ENCODE peak calls at places on chromosomes 4 and X, in seven cellular contexts. V is fibroblast of the aortic adventitia, M is ovary, D is cardiac fibroblast, C is AG10803, K is PC-3, Z is fibroblast of pulmonary artery. P is an unnamed sample.

GRCh38 chrX:51641421-51642021 is 22.8 kb upstream of the CENPVL3 start:
- DNase-seq in V (peak), M (no peak), Z (peak), K (peak), D (peak), C (peak), P (peak)

GRCh38 chr4:45102716-45103115 is 376.4 kb upstream of the GNPDA2 start:
- DNase-seq in D (no peak), C (no peak), K (no peak), M (no peak), V (no peak), Z (no peak), P (no peak)

GRCh38 chrX:46791927-46792825 is 33.3 kb upstream of the SLC9A7 start:
- DNase-seq in K (peak), Z (peak), C (peak), D (peak), V (peak), M (no peak), P (peak)

GRCh38 chr4:66688674-66689073 is 856.6 kb downstream of the CENPC start:
- DNase-seq in K (peak), C (peak), Z (peak), M (no peak), V (peak), D (peak), P (peak)

GRCh38 chrX:96538104-96538725 is 146.4 kb upstream of the DIAPH2 start:
- DNase-seq in D (no peak), M (no peak), K (peak), V (peak), Z (no peak), C (no peak), P (no peak)

GRCh38 chr4:153421980-153422379 is 44.2 kb upstream of the TMEM131L start:
- DNase-seq in V (no peak), Z (no peak), K (no peak), M (no peak), C (no peak), D (no peak), P (no peak)

GRCh38 chr4:6687947-6688878 is 5.5 kb upstream of the S100P start:
- DNase-seq in Z (no peak), M (no peak), D (no peak), K (peak), V (no peak), C (no peak), P (no peak)

GRCh38 chr4:1300466-1301455 is 11.1 kb downstream of the MAEA start:
- DNase-seq in C (peak), Z (peak), K (no peak), D (peak), M (no peak), V (peak), P (peak)

GRCh38 chrX:38409289-38409688 is 56.9 kb downstream of the OTC start:
- DNase-seq in K (no peak), D (no peak), V (no peak), C (no peak), Z (no peak), M (no peak), P (no peak)

GRCh38 chrX:17860179-17860780 is 818 bp downstream of the RAI2 start:
- DNase-seq in K (no peak), V (peak), Z (no peak), M (peak), D (peak), C (peak), P (no peak)

GRCh38 chrX:71103110-71103983 is 3.2 kb downstream of the CXorf65 start:
- DNase-seq in V (no peak), C (no peak), Z (no peak), M (no peak), K (no peak), D (no peak), P (no peak)

GRCh38 chrX:37462346-37462745 is 109.1 kb upstream of the LANCL3 start:
- DNase-seq in D (no peak), V (no peak), C (no peak), M (no peak), K (no peak), Z (no peak), P (no peak)

GRCh38 chr4:30380404-30380998 is 339.7 kb upstream of the PCDH7 start:
- DNase-seq in D (peak), M (no peak), Z (peak), C (peak), V (peak), K (peak), P (peak)

GRCh38 chrX:37685452-37686347 is at the start of gene XK:
- DNase-seq in K (peak), V (peak), C (no peak), Z (peak), M (peak), D (peak), P (peak)

GRCh38 chr4:124144302-124144701 is 568.2 kb downstream of the ANKRD50 start:
- DNase-seq in C (peak), D (peak), Z (no peak), K (no peak), V (peak), M (no peak), P (peak)

GRCh38 chr4:137700072-137700471 is 167.8 kb upstream of the PCDH18 start:
- DNase-seq in V (peak), K (no peak), Z (peak), D (peak), M (no peak), C (no peak), P (peak)

GRCh38 chrX:19863237-19864223 is 23.9 kb downstream of the SH3KBP1 start:
- DNase-seq in V (no peak), M (no peak), K (no peak), C (peak), D (no peak), Z (peak), P (peak)

GRCh38 chr4:176540814-176541213 is 221.0 kb downstream of the SPCS3 start:
- DNase-seq in Z (peak), C (no peak), D (no peak), K (no peak), V (no peak), M (no peak), P (no peak)

GRCh38 chrX:72180539-72180938 is 1.0 kb upstream of the PIN4 start:
- DNase-seq in D (no peak), M (no peak), C (no peak), Z (no peak), K (no peak), V (no peak), P (no peak)

GRCh38 chr4:77454858-77455257 is 150.8 kb upstream of the CXCL13 start:
- DNase-seq in K (peak), C (no peak), D (no peak), Z (peak), V (peak), M (no peak), P (peak)

GRCh38 chrX:153600032-153600373 is 1.1 kb upstream of the CCNQ start:
- DNase-seq in M (no peak), V (peak), Z (peak), C (peak), K (no peak), D (peak), P (no peak)

GRCh38 chrX:28981952-28982351 is 394.7 kb downstream of the IL1RAPL1 start:
- DNase-seq in M (no peak), D (no peak), K (no peak), Z (no peak), V (no peak), C (no peak), P (no peak)

GRCh38 chr4:128322986-128323385 is 35.4 kb upstream of the PGRMC2 start:
- DNase-seq in K (peak), V (peak), M (no peak), Z (peak), C (peak), D (peak), P (peak)

GRCh38 chrX:124518888-124519287 is 172.5 kb downstream of the SH2D1A start:
- DNase-seq in V (no peak), Z (peak), M (no peak), C (peak), K (peak), D (no peak), P (peak)

GRCh38 chr4:54082168-54082567 is 17.8 kb upstream of the CHIC2 start:
- DNase-seq in D (peak), V (peak), Z (peak), M (no peak), C (peak), K (peak), P (peak)

GRCh38 chr4:84279678-84280077 is 219.4 kb downstream of the NKX6-1 start:
- DNase-seq in K (peak), M (no peak), D (no peak), Z (no peak), C (peak), V (peak), P (no peak)

GRCh38 chr4:119206178-119206577 is 6.3 kb upstream of the USP53 start:
- DNase-seq in V (peak), Z (no peak), M (no peak), K (no peak), C (no peak), D (peak), P (no peak)
- H3K4me3 ChIP-seq in V (no peak), Z (no peak), M (no peak), K (no peak), C (no peak), D (no peak), P (no peak)

GRCh38 chr4:94635172-94635571 is 122.6 kb upstream of the BMPR1B start:
- DNase-seq in C (peak), M (no peak), K (peak), Z (peak), D (peak), V (peak), P (peak)
- TF ChIP-seq CTCF in C (no peak), M (no peak), K (no peak), Z (no peak), D (no peak), V (no peak), P (no peak)

GRCh38 chrX:13197961-13198761 is 121.7 kb downstream of the ATXN3L start:
- DNase-seq in Z (no peak), D (no peak), C (no peak), M (no peak), K (peak), V (no peak), P (no peak)
- H3K4me3 ChIP-seq in Z (no peak), D (no peak), C (no peak), M (no peak), K (no peak), V (no peak), P (no peak)

GRCh38 chr4:183718876-183719275 is 59.8 kb downstream of the TRAPPC11 start:
- DNase-seq in M (no peak), D (no peak), V (no peak), K (no peak), Z (no peak), C (no peak), P (no peak)

GRCh38 chr4:183716302-183716701 is 57.2 kb downstream of the TRAPPC11 start:
- DNase-seq in K (peak), V (no peak), Z (no peak), M (no peak), C (no peak), D (no peak), P (no peak)

GRCh38 chr4:183723561-183724228 is 64.6 kb downstream of the TRAPPC11 start:
- DNase-seq in K (no peak), M (no peak), D (no peak), V (no peak), C (no peak), Z (no peak), P (no peak)

GRCh38 chr4:183722738-183723560 is 63.9 kb downstream of the TRAPPC11 start:
- DNase-seq in Z (peak), D (peak), M (peak), K (peak), V (peak), C (peak), P (peak)

DNA sequence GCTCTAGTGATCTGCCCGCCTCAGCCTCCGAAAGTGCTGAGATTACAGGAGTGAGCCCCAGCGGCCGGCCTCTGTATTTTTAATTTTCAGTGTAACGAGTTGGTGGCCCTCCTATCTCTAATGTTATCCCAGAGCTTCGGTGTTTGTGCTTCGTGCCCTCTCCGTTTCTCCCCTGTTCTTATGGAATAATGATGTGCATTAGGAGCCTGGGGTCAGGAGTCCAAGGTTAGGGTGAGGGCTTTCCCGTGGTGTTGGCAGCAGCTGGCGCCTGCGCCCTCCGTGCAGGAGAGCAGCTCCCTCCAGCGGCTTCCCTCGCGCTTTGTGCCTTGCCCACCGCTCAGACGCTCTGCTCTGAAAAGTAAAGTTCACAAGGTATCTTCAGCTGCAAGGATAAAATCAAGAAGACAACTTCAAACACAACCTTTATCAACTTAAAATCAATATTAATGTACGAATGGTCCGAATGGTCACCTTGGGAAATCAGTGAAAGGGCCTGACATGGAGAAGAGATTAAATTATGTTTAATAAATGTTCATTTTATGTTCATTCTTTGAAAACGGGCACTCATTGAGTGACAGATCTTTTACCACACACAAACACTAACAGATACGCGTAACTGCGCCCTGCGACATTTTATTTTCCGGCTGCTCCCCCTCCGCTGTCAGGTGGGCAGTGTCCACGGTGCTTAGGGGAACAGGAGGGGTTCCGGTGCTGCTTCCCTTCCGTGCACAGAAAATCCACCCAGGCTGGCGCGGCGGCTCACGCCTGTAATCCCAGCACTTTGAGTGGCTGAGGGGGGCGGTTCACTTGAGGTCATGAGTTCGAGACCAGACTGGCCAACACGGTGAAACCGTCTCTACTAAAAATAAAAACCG is 62.4 kb downstream of the TRAPPC11 start:
- DNase-seq in V (peak), Z (peak), D (peak), C (peak), K (no peak), M (peak), P (peak)
- TF ChIP-seq CTCF in V (peak), Z (peak), D (peak), C (peak), K (no peak), M (peak), P (peak)

GRCh38 chr4:145101091-145101490 is 3.0 kb downstream of the ABCE1 start:
- DNase-seq in D (peak), Z (no peak), V (peak), C (no peak), K (no peak), M (no peak), P (peak)

GRCh38 chr4:145099653-145100052 is 1.5 kb downstream of the ABCE1 start:
- DNase-seq in D (peak), K (peak), Z (peak), C (peak), M (no peak), V (peak), P (no peak)

GRCh38 chr4:145103496-145103895 is 5.4 kb downstream of the ABCE1 start:
- DNase-seq in Z (no peak), V (no peak), M (no peak), D (no peak), K (no peak), C (no peak), P (no peak)

GRCh38 chr4:145098675-145099037 is 545 bp downstream of the ABCE1 start:
- DNase-seq in D (peak), C (peak), K (peak), Z (peak), M (no peak), V (peak), P (peak)

DNA sequence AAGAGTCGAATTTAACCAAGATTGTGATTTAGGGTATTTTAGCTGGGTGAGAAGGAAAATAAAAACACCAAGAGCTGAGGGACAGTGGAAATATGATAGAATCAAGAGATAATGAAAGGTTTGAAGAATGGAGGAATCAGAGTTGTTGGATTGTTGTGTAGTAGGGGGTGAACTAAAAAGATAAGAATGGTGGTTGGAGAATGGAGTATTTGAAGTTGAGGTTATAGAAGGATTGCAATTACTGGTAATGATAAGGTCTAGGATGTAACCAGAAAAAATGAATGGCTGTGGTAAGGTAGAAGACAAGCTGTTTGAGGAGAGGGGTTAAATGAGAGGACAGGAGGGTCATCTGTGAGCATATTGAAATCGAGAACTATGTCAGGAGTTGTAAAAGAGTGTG is 4.5 kb downstream of the ABCE1 start:
- DNase-seq in C (no peak), V (no peak), Z (no peak), D (no peak), M (no peak), K (no peak), P (no peak)
- H3K4me3 ChIP-seq in C (no peak), V (no peak), Z (no peak), D (no peak), M (no peak), K (no peak), P (no peak)

GRCh38 chrX:105975382-105975781 is 63.1 kb downstream of the SERPINA7 start:
- DNase-seq in M (no peak), V (peak), K (peak), Z (peak), D (peak), C (no peak), P (peak)
- TF ChIP-seq CTCF in M (peak), V (no peak), K (peak), Z (peak), D (no peak), C (no peak), P (peak)

GRCh38 chr4:55125087-55125721 is at the start of gene KDR:
- DNase-seq in K (peak), V (peak), C (peak), Z (peak), D (peak), M (peak), P (peak)
- H3K4me3 ChIP-seq in K (peak), V (peak), C (peak), Z (peak), D (peak), M (peak), P (peak)

P was measured in fibroblast of mammary gland.